ENCODE peak calls at places on chromosome 11, in nine cellular contexts. K is Daoy; Y is activated CD8-positive, alpha-beta memory T cell treated with anti-CD3 and anti-CD28 coated beads, Interleukin-2, amount 50 U/mL, for 4 hours; W is CD4-positive, CD25-positive, alpha-beta regulatory T cell; M is activated naive CD8-positive, alpha-beta T cell treated with anti-CD3 and anti-CD28 coated beads, Interleukin-2, amount 50 U/mL, for 24 hours; O is SHP77; E is fibroblast of the aortic adventitia; V is cardiac fibroblast; C is ACHN. X is an unnamed sample.

GRCh38 chr11:91248199-91248807 is 976.3 kb upstream of the FAT3 start:
- DNase-seq in E (peak), Y (no peak), O (peak), M (peak), V (peak), C (peak), W (peak), K (no peak), X (peak)

GRCh38 chr11:121930004-121930965 is 185.7 kb downstream of the BLID start:
- DNase-seq in E (peak), Y (no peak), K (no peak), C (no peak), W (no peak), M (no peak), O (no peak), V (peak), X (peak)

GRCh38 chr11:87368876-87369480 is 331.2 kb downstream of the TMEM135 start:
- DNase-seq in O (no peak), Y (no peak), W (no peak), E (peak), V (peak), M (no peak), C (no peak), K (peak), X (peak)

GRCh38 chr11:44101098-44101497 is 5.6 kb downstream of the EXT2 start:
- DNase-seq in K (no peak), W (no peak), O (no peak), V (no peak), M (no peak), Y (no peak), E (no peak), C (no peak), X (no peak)

GRCh38 chr11:79543101-79543500 is 102.3 kb upstream of the TENM4 start:
- DNase-seq in O (no peak), K (no peak), V (no peak), W (no peak), E (no peak), Y (no peak), C (no peak), M (no peak), X (no peak)

GRCh38 chr11:12213920-12214319 is 103.5 kb downstream of the MICAL2 start:
- DNase-seq in M (no peak), W (no peak), E (peak), V (no peak), Y (no peak), K (peak), C (peak), O (no peak), X (peak)

GRCh38 chr11:121207485-121208115 is 85.0 kb upstream of the SC5D start:
- DNase-seq in W (no peak), C (no peak), K (no peak), M (no peak), V (peak), E (peak), O (no peak), Y (no peak), X (peak)

GRCh38 chr11:58775066-58775708 is 43.4 kb upstream of the GLYAT start:
- DNase-seq in M (no peak), W (peak), O (no peak), C (no peak), V (no peak), Y (no peak), E (no peak), K (no peak), X (no peak)

GRCh38 chr11:60345489-60345888 is 18.4 kb downstream of the MS4A6E start:
- DNase-seq in C (peak), Y (no peak), E (no peak), V (peak), K (peak), O (no peak), M (peak), W (peak), X (peak)

GRCh38 chr11:71240061-71240690 is 12.2 kb downstream of the SHANK2 start:
- DNase-seq in V (no peak), W (no peak), E (no peak), M (no peak), O (no peak), K (no peak), C (no peak), Y (no peak), X (no peak)

GRCh38 chr11:16857186-16857585 is 118.7 kb downstream of the C11orf58 start:
- DNase-seq in K (no peak), Y (no peak), E (no peak), O (no peak), W (no peak), V (no peak), C (no peak), M (no peak), X (no peak)

GRCh38 chr11:132555617-132556016 is 976.7 kb downstream of the OPCML start:
- DNase-seq in M (no peak), W (no peak), E (no peak), V (no peak), Y (no peak), C (no peak), K (no peak), O (no peak), X (no peak)

GRCh38 chr11:101996106-101996505 is 51.1 kb upstream of the CFAP300 start:
- DNase-seq in V (no peak), W (no peak), Y (no peak), K (no peak), C (no peak), M (no peak), O (no peak), E (no peak), X (no peak)

GRCh38 chr11:64144587-64145295 is 21.2 kb downstream of the MACROD1 start:
- DNase-seq in E (no peak), V (no peak), C (no peak), K (no peak), W (no peak), O (no peak), M (no peak), Y (no peak), X (no peak)

GRCh38 chr11:33687733-33688479 is 12.7 kb downstream of the C11orf91 start:
- DNase-seq in W (peak), O (peak), Y (no peak), C (peak), K (peak), E (peak), V (peak), M (peak), X (peak)

GRCh38 chr11:13596601-13597000 is 71.9 kb upstream of the FAR1 start:
- DNase-seq in M (no peak), K (no peak), V (no peak), W (no peak), C (no peak), O (no peak), E (no peak), Y (no peak), X (peak)

GRCh38 chr11:79579063-79579462 is 138.2 kb upstream of the TENM4 start:
- DNase-seq in O (no peak), Y (no peak), C (no peak), M (no peak), V (no peak), W (no peak), K (no peak), E (no peak), X (no peak)

GRCh38 chr11:40619631-40620030 is 839.8 kb downstream of the LRRC4C start:
- DNase-seq in C (no peak), M (no peak), W (no peak), E (no peak), Y (no peak), O (no peak), K (no peak), V (no peak), X (no peak)